ENCODE peak calls at places on chromosomes 2 and 18, in four cellular contexts. One of them, this sample, is unnamed.

GRCh38 chr2:96771792-96772618 is 11.3 kb downstream of the CNNM4 start:
- DNase-seq in WTC11: no peak
- DNase-seq in HEK293T: no peak
- DNase-seq in K562: no peak
- DNase-seq in this sample: no peak

GRCh38 chr18:22238681-22239080 is 69.3 kb downstream of the GATA6 start:
- DNase-seq in WTC11: no peak
- DNase-seq in HEK293T: no peak
- DNase-seq in K562: no peak
- DNase-seq in this sample: no peak

GRCh38 chr2:174752403-174753037 is 11.8 kb downstream of the CHRNA1 start:
- DNase-seq in WTC11: no peak
- DNase-seq in HEK293T: no peak
- DNase-seq in K562: no peak
- DNase-seq in this sample: no peak

GRCh38 chr2:120771556-120772208 is 36.0 kb downstream of the GLI2 start:
- DNase-seq in WTC11: no peak
- DNase-seq in HEK293T: no peak
- DNase-seq in K562: no peak
- DNase-seq in this sample: no peak

GRCh38 chr2:124250433-124250832 is 225.3 kb downstream of the CNTNAP5 start:
- DNase-seq in WTC11: no peak
- DNase-seq in HEK293T: no peak
- DNase-seq in K562: no peak
- DNase-seq in this sample: no peak

GRCh38 chr2:131039101-131039440 is 54.2 kb downstream of the FAM168B start:
- DNase-seq in WTC11: no peak
- DNase-seq in HEK293T: no peak
- DNase-seq in K562: no peak
- DNase-seq in this sample: no peak

GRCh38 chr2:137467246-137467862 is 496.9 kb upstream of the HNMT start:
- DNase-seq in WTC11: peak
- DNase-seq in HEK293T: peak
- DNase-seq in K562: peak
- DNase-seq in this sample: peak

GRCh38 chr2:109201465-109202420 is 72.7 kb downstream of the SH3RF3 start:
- DNase-seq in WTC11: no peak
- DNase-seq in HEK293T: no peak
- DNase-seq in K562: no peak
- DNase-seq in this sample: no peak

GRCh38 chr2:128691526-128691925 is 372.9 kb upstream of the HS6ST1 start:
- DNase-seq in WTC11: no peak
- DNase-seq in HEK293T: no peak
- DNase-seq in K562: no peak
- DNase-seq in this sample: no peak

GRCh38 chr2:144377929-144378328 is 142.0 kb downstream of the ZEB2 start:
- DNase-seq in WTC11: no peak
- DNase-seq in HEK293T: no peak
- DNase-seq in K562: peak
- DNase-seq in this sample: no peak

GRCh38 chr18:6561029-6561861 is 146.5 kb upstream of the L3MBTL4 start:
- DNase-seq in WTC11: no peak
- DNase-seq in HEK293T: peak
- DNase-seq in K562: peak
- DNase-seq in this sample: no peak

GRCh38 chr2:177064417-177064816 is 148.2 kb upstream of the HNRNPA3 start:
- DNase-seq in WTC11: no peak
- DNase-seq in HEK293T: no peak
- DNase-seq in K562: no peak
- DNase-seq in this sample: no peak

GRCh38 chr2:231052494-231053451 is 3.9 kb upstream of the PSMD1 start:
- DNase-seq in WTC11: peak
- DNase-seq in HEK293T: peak
- DNase-seq in K562: peak
- DNase-seq in this sample: peak

GRCh38 chr2:219469186-219469724 is 29.4 kb upstream of the GMPPA start:
- DNase-seq in WTC11: no peak
- DNase-seq in HEK293T: no peak
- DNase-seq in K562: peak
- DNase-seq in this sample: peak

GRCh38 chr18:1917141-1917540 is 654.2 kb downstream of the METTL4 start:
- DNase-seq in WTC11: no peak
- DNase-seq in HEK293T: no peak
- DNase-seq in K562: no peak
- DNase-seq in this sample: no peak

GRCh38 chr2:241137276-241138190 is 11.7 kb downstream of the PASK start:
- DNase-seq in WTC11: no peak
- DNase-seq in HEK293T: no peak
- DNase-seq in K562: no peak
- DNase-seq in this sample: no peak

GRCh38 chr2:133062174-133062573 is 392.2 kb upstream of the LYPD1 start:
- DNase-seq in WTC11: no peak
- DNase-seq in HEK293T: no peak
- DNase-seq in K562: no peak
- DNase-seq in this sample: no peak

GRCh38 chr2:103176289-103176915 is 414.6 kb downstream of the TMEM182 start:
- DNase-seq in WTC11: no peak
- DNase-seq in HEK293T: no peak
- DNase-seq in K562: no peak
- DNase-seq in this sample: no peak

GRCh38 chr2:4618141-4618540 is 914.8 kb downstream of the DCDC2C start:
- DNase-seq in WTC11: no peak
- DNase-seq in HEK293T: no peak
- DNase-seq in K562: no peak
- DNase-seq in this sample: no peak

GRCh38 chr2:164260506-164260905 is 360.8 kb downstream of the GRB14 start:
- DNase-seq in WTC11: no peak
- DNase-seq in HEK293T: no peak
- DNase-seq in K562: no peak
- DNase-seq in this sample: no peak

DNA sequence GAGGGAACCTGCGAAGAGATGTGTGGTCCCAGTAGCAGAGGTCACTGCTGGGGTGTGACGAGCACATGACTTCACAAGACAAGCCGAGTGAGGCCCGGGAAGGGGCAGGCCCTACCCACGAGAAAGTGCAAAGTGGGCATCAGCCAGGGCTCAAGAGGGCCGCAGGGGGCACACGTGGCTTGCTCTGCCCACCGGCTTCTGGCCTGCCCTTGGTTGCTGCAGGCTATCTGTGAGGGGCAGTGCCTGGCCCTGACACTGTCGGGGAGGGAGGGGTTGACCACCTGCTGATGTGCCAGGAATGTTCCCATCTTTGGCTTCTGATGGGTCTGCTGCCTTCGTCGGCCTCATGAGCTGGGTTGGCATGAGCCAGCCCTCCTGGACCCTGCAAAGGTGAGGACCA is 11.4 kb downstream of the ODC1 start:
- DNase-seq in WTC11: no peak
- DNase-seq in HEK293T: no peak
- DNase-seq in K562: no peak
- DNase-seq in this sample: no peak
- TF ChIP-seq ELF4 in WTC11: no peak
- TF ChIP-seq ELF4 in HEK293T: no peak
- TF ChIP-seq ELF4 in K562: no peak
- TF ChIP-seq ELF4 in this sample: no peak

GRCh38 chr2:8253781-8254180 is 428.1 kb upstream of the ID2 start:
- DNase-seq in WTC11: no peak
- DNase-seq in HEK293T: no peak
- DNase-seq in K562: no peak
- DNase-seq in this sample: no peak
- TF ChIP-seq ELF4 in WTC11: no peak
- TF ChIP-seq ELF4 in HEK293T: no peak
- TF ChIP-seq ELF4 in K562: no peak
- TF ChIP-seq ELF4 in this sample: no peak

DNA sequence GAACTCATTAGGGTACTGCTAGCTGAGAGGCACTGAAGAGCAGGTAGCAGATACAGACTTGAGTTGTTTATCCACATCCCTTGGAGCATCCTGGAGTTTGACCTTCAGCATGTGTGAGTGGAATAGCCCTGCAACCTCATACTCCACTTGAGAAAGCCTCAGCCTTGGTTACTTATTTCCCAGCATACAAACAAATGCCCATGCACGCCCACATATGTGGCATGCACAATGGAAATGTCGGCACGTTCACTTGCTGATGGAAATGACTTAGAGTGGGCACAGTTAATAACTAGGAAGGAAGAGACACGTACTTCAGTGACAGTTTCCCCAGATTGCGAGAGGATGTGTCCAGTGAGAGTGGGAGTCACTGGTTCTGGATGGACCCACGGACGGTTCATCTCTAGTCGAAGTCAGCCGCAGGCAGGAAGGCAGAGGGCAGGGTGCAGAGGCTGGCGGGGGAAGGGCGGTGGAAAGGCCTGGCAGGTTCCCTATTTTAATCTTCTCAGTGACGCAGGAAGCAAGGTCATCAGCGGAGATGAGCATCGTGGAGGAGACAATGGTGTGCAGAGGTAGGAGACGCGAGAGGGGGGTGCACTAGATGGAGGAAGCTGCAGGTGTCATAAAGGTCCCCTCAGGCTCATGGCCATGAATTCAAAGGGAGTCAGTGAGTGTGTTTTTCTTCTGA is 350.7 kb upstream of the MYT1L start:
- DNase-seq in WTC11: no peak
- DNase-seq in HEK293T: no peak
- DNase-seq in K562: no peak
- DNase-seq in this sample: no peak
- TF ChIP-seq ELF4 in WTC11: no peak
- TF ChIP-seq ELF4 in HEK293T: no peak
- TF ChIP-seq ELF4 in K562: no peak
- TF ChIP-seq ELF4 in this sample: no peak

GRCh38 chr2:197803033-197803444 is 1.4 kb upstream of the PLCL1 start:
- DNase-seq in WTC11: no peak
- DNase-seq in HEK293T: peak
- DNase-seq in K562: peak
- DNase-seq in this sample: peak
- TF ChIP-seq ELF4 in WTC11: no peak
- TF ChIP-seq ELF4 in HEK293T: no peak
- TF ChIP-seq ELF4 in K562: no peak
- TF ChIP-seq ELF4 in this sample: no peak

GRCh38 chr2:236352761-236353593 is 88.8 kb upstream of the ASB18 start:
- DNase-seq in WTC11: no peak
- DNase-seq in HEK293T: no peak
- DNase-seq in K562: peak
- DNase-seq in this sample: no peak
- TF ChIP-seq ELF4 in WTC11: no peak
- TF ChIP-seq ELF4 in HEK293T: no peak
- TF ChIP-seq ELF4 in K562: no peak
- TF ChIP-seq ELF4 in this sample: no peak

This sample was measured in HepG2.